ENCODE peak calls at places on chromosomes 16 and 17, in nine cellular contexts. D, U, J, X, T, G, P, V and M are unnamed samples. For H3K27me3, the result is how much of the 10 kb centered on the place peaks cover.

GRCh38 chr17:49964539-49965521 is 4.2 kb upstream of the DLX4 start:
- DNase-seq in X (no peak), T (no peak), V (no peak), G (no peak), P (no peak), U (no peak), D (no peak), J (peak), M (no peak)

GRCh38 chr16:60367739-60368138 is 1633.6 kb upstream of the GOT2 start:
- DNase-seq in X (no peak), U (no peak), G (no peak), P (no peak), T (no peak), V (no peak), J (no peak), D (no peak), M (no peak)

GRCh38 chr17:77106874-77107358 is 33.9 kb upstream of the SEC14L1 start:
- DNase-seq in X (no peak), P (no peak), J (peak), V (no peak), D (no peak), G (no peak), T (no peak), U (no peak), M (no peak)

GRCh38 chr16:55471448-55472097 is 7.4 kb upstream of the MMP2 start:
- DNase-seq in V (no peak), P (no peak), T (peak), J (no peak), D (no peak), G (no peak), U (no peak), X (no peak), M (no peak)

GRCh38 chr17:968812-969766 is 10.5 kb downstream of the NXN start:
- DNase-seq in J (no peak), V (no peak), D (no peak), P (no peak), U (no peak), T (no peak), G (no peak), X (no peak), M (no peak)

GRCh38 chr17:29148790-29149430 is 31.3 kb downstream of the MYO18A start:
- DNase-seq in U (peak), G (peak), X (peak), J (peak), D (peak), P (peak), T (peak), V (peak), M (peak)

GRCh38 chr17:74749262-74750038 is 1.0 kb downstream of the NHERF1 start:
- DNase-seq in P (peak), V (no peak), U (no peak), G (peak), J (peak), T (no peak), D (no peak), X (no peak), M (no peak)

GRCh38 chr16:46650224-46650623 is 29.0 kb upstream of the SHCBP1 start:
- DNase-seq in J (no peak), X (peak), V (no peak), T (peak), U (no peak), P (no peak), G (no peak), D (no peak), M (no peak)

GRCh38 chr16:73025506-73026131 is 22.3 kb downstream of the ZFHX3 start:
- DNase-seq in P (no peak), D (no peak), T (no peak), U (no peak), G (peak), V (no peak), X (no peak), J (no peak), M (no peak)

GRCh38 chr17:44539664-44540063 is 17.6 kb upstream of the FZD2 start:
- DNase-seq in T (no peak), U (no peak), D (no peak), J (peak), X (no peak), V (no peak), P (no peak), G (no peak), M (no peak)

GRCh38 chr16:5506021-5506420 is 408.4 kb upstream of the EEF2KMT start:
- DNase-seq in G (no peak), U (no peak), X (no peak), T (no peak), P (no peak), J (no peak), V (no peak), D (no peak), M (no peak)

GRCh38 chr17:35286120-35286781 is 43.4 kb downstream of the SLFN5 start:
- DNase-seq in G (no peak), V (no peak), D (no peak), T (peak), J (no peak), X (no peak), U (no peak), P (no peak), M (no peak)

GRCh38 chr17:63692195-63692816 is 7.6 kb downstream of the LIMD2 start:
- DNase-seq in D (no peak), P (no peak), X (no peak), U (peak), G (no peak), V (no peak), J (no peak), T (no peak), M (no peak)

GRCh38 chr16:79267781-79268180 is 332.8 kb downstream of the MAF start:
- DNase-seq in T (no peak), G (no peak), P (no peak), D (no peak), U (no peak), V (no peak), X (no peak), J (no peak), M (no peak)

GRCh38 chr16:28140788-28141618 is 70.8 kb downstream of the XPO6 start:
- DNase-seq in U (no peak), P (no peak), D (no peak), V (no peak), J (no peak), T (no peak), G (peak), X (peak), M (no peak)

GRCh38 chr16:29653436-29653835 is 9.6 kb upstream of the SPN start:
- DNase-seq in V (no peak), G (peak), U (no peak), T (no peak), X (no peak), P (no peak), D (no peak), J (no peak), M (no peak)

GRCh38 chr17:29237476-29238132 is 9.1 kb upstream of the CRYBA1 start:
- DNase-seq in D (no peak), T (peak), G (no peak), J (no peak), P (no peak), U (no peak), X (no peak), V (no peak), M (no peak)

GRCh38 chr17:53472586-53472985 is 350.1 kb upstream of the KIF2B start:
- DNase-seq in U (no peak), T (no peak), G (no peak), V (no peak), J (no peak), P (no peak), D (no peak), X (no peak), M (no peak)

GRCh38 chr16:7772722-7773121 is 440.1 kb downstream of the RBFOX1 start:
- DNase-seq in G (no peak), U (peak), D (no peak), J (no peak), P (no peak), T (no peak), X (no peak), V (no peak), M (no peak)

GRCh38 chr17:76700627-76701470 is 9.9 kb downstream of the MXRA7 start:
- DNase-seq in J (peak), D (peak), G (peak), T (peak), X (peak), P (no peak), U (peak), V (peak), M (peak)

GRCh38 chr17:30476726-30477082 is 504 bp upstream of the GOSR1 start:
- DNase-seq in X (no peak), V (no peak), U (no peak), D (no peak), T (peak), P (no peak), G (no peak), J (peak), M (no peak)

GRCh38 chr16:2090819-2091721 is 43.3 kb downstream of the TSC2 start:
- DNase-seq in J (peak), T (no peak), P (peak), U (no peak), G (peak), D (peak), V (no peak), X (peak), M (peak)

GRCh38 chr16:87917503-87917902 is 18.8 kb downstream of the CA5A start:
- DNase-seq in J (no peak), T (no peak), G (no peak), V (no peak), D (no peak), X (no peak), U (no peak), P (no peak), M (no peak)

GRCh38 chr17:66983414-66984021 is 19.0 kb downstream of the CACNG4 start:
- DNase-seq in J (no peak), P (no peak), T (no peak), U (no peak), X (no peak), D (no peak), G (no peak), V (no peak), M (no peak)

GRCh38 chr16:4487955-4488481 is 11.8 kb downstream of the HMOX2 start:
- DNase-seq in U (no peak), T (peak), D (no peak), J (no peak), V (no peak), X (no peak), G (no peak), P (no peak), M (no peak)

GRCh38 chr17:4759776-4760236 is 11.9 kb upstream of the TM4SF5 start:
- DNase-seq in T (no peak), D (no peak), U (no peak), V (no peak), G (peak), J (no peak), P (no peak), X (no peak), M (no peak)

GRCh38 chr17:28204751-28205150 is 114.2 kb upstream of the TMEM97 start:
- DNase-seq in X (no peak), V (no peak), U (no peak), T (peak), D (no peak), P (no peak), G (no peak), J (no peak), M (no peak)

GRCh38 chr17:43702636-43703035 is 40.9 kb upstream of the MEOX1 start:
- DNase-seq in G (no peak), J (no peak), X (no peak), V (no peak), D (no peak), T (no peak), U (peak), P (no peak), M (no peak)

GRCh38 chr16:82059983-82060421 is 24.9 kb downstream of the HSD17B2 start:
- DNase-seq in X (no peak), T (no peak), J (no peak), V (no peak), P (no peak), D (no peak), U (no peak), G (no peak), M (no peak)

GRCh38 chr17:57284984-57285646 is 28.8 kb downstream of the MSI2 start:
- DNase-seq in J (peak), X (no peak), D (peak), G (peak), U (no peak), T (no peak), V (no peak), P (no peak), M (no peak)

GRCh38 chr16:72428611-72429376 is 256.8 kb upstream of the PMFBP1 start:
- DNase-seq in D (no peak), T (no peak), J (no peak), U (no peak), P (no peak), G (no peak), X (no peak), V (no peak), M (no peak)

GRCh38 chr16:11234884-11235702 is 20.9 kb downstream of the SOCS1 start:
- DNase-seq in D (no peak), J (no peak), G (no peak), V (no peak), P (no peak), U (no peak), X (no peak), T (peak), M (no peak)

GRCh38 chr17:29131814-29132682 is 48.1 kb downstream of the MYO18A start:
- DNase-seq in V (no peak), U (no peak), P (no peak), G (no peak), D (no peak), X (no peak), T (peak), J (no peak), M (no peak)

DNA sequence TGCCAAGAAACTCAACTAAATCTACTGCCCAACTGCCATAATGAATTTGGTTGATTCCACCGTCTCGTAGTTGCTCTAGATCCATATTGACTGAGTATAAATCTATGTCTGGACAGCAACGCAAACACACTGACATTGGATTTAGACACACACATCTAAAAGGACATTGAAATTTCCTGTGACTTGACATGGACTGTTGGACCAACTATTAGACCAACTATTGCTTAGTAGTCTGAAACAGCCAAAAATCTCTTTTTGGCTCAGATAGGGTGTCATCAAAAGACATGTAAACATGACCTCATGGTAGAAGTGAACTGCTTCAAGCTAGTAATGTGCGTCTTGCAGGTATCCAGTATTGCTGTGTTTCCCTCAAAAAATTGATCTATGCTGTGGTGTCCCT is 31.3 kb downstream of the KIAA0513 start:
- DNase-seq in X (no peak), T (no peak), J (no peak), D (no peak), U (no peak), P (no peak), G (no peak), V (no peak), M (no peak)
- H3K27me3 ChIP-seq in X (under half), T (under half), J (under half), D (under half), U (under half), P (under half), G (under half), V (under half), M (under half)

GRCh38 chr17:37382056-37382455 is 6.3 kb downstream of the C17orf78 start:
- DNase-seq in J (no peak), T (no peak), P (no peak), D (no peak), U (no peak), X (no peak), V (no peak), G (no peak), M (no peak)

GRCh38 chr17:37385439-37385990 is 9.7 kb downstream of the C17orf78 start:
- DNase-seq in G (no peak), T (no peak), U (no peak), D (no peak), J (no peak), X (no peak), V (no peak), P (no peak), M (no peak)

GRCh38 chr17:37386462-37386861 is 10.7 kb downstream of the C17orf78 start:
- DNase-seq in J (no peak), D (no peak), X (no peak), T (no peak), U (no peak), P (no peak), G (no peak), V (no peak), M (no peak)

GRCh38 chr17:37388266-37388665 is 12.5 kb downstream of the C17orf78 start:
- DNase-seq in G (no peak), P (no peak), U (no peak), J (no peak), V (no peak), T (peak), D (no peak), X (no peak), M (no peak)

GRCh38 chr17:37384560-37385160 is 8.9 kb downstream of the C17orf78 start:
- DNase-seq in U (no peak), X (no peak), V (no peak), P (no peak), T (no peak), J (no peak), D (no peak), G (no peak), M (no peak)
- H3K4me3 ChIP-seq in U (no peak), X (no peak), V (no peak), P (no peak), T (no peak), J (no peak), D (no peak), G (no peak), M (no peak)

GRCh38 chr16:31008154-31008950 is 2.1 kb downstream of the STX1B start:
- DNase-seq in X (no peak), D (no peak), P (no peak), G (no peak), J (no peak), U (no peak), V (no peak), T (peak), M (no peak)

GRCh38 chr16:31009120-31009519 is 1.3 kb downstream of the STX1B start:
- DNase-seq in U (no peak), T (no peak), P (no peak), G (no peak), D (no peak), X (no peak), V (no peak), J (no peak), M (no peak)

GRCh38 chr16:31010539-31010938 is at the start of gene STX1B:
- DNase-seq in V (no peak), T (no peak), G (peak), P (no peak), X (no peak), U (peak), D (no peak), J (peak), M (no peak)

GRCh38 chr16:31010943-31011342 is 505 bp upstream of the STX1B start:
- DNase-seq in U (no peak), D (no peak), J (no peak), G (no peak), X (no peak), V (no peak), T (no peak), P (no peak), M (no peak)

GRCh38 chr16:31009894-31010293 is 544 bp downstream of the STX1B start:
- DNase-seq in D (no peak), U (no peak), X (no peak), V (no peak), P (no peak), G (no peak), J (peak), T (no peak), M (no peak)
- TF ChIP-seq CTCF in D (no peak), U (peak), X (no peak), V (no peak), P (no peak), G (no peak), J (peak), T (no peak), M (no peak)

GRCh38 chr17:61397086-61397842 is 2.4 kb upstream of the TBX2 start:
- DNase-seq in U (peak), V (no peak), G (no peak), D (no peak), P (no peak), X (no peak), T (peak), J (peak), M (no peak)

GRCh38 chr17:61394630-61395408 is 4.8 kb upstream of the TBX2 start:
- DNase-seq in U (no peak), P (no peak), D (no peak), V (no peak), X (no peak), G (no peak), T (peak), J (no peak), M (no peak)

GRCh38 chr17:61395409-61395982 is 4.1 kb upstream of the TBX2 start:
- DNase-seq in X (no peak), D (no peak), J (peak), T (no peak), P (no peak), V (no peak), U (no peak), G (no peak), M (no peak)

GRCh38 chr17:61395983-61396585 is 3.6 kb upstream of the TBX2 start:
- DNase-seq in D (no peak), X (peak), T (peak), J (peak), U (no peak), G (no peak), V (no peak), P (no peak), M (no peak)

GRCh38 chr17:61396586-61397085 is 3.0 kb upstream of the TBX2 start:
- DNase-seq in G (no peak), T (peak), D (no peak), P (no peak), J (no peak), V (no peak), U (no peak), X (no peak), M (no peak)
- H3K27me3 ChIP-seq in G (half or more), T (under half), D (under half), P (half or more), J (half or more), V (under half), U (under half), X (half or more), M (half or more)

GRCh38 chr17:82846061-82846691 is 6.4 kb upstream of the ZNF750 start:
- DNase-seq in T (no peak), X (no peak), P (no peak), V (no peak), G (no peak), U (no peak), D (peak), J (no peak), M (no peak)
- H3K4me3 ChIP-seq in T (no peak), X (peak), P (no peak), V (peak), G (no peak), U (no peak), D (no peak), J (no peak), M (peak)

GRCh38 chr17:64706224-64707076 is 44.3 kb upstream of the SMURF2 start:
- DNase-seq in V (no peak), T (no peak), J (no peak), D (no peak), X (no peak), P (peak), U (no peak), G (peak), M (no peak)
- TF ChIP-seq CTCF in V (no peak), T (no peak), J (no peak), D (no peak), X (no peak), P (no peak), U (no peak), G (no peak), M (no peak)

DNA sequence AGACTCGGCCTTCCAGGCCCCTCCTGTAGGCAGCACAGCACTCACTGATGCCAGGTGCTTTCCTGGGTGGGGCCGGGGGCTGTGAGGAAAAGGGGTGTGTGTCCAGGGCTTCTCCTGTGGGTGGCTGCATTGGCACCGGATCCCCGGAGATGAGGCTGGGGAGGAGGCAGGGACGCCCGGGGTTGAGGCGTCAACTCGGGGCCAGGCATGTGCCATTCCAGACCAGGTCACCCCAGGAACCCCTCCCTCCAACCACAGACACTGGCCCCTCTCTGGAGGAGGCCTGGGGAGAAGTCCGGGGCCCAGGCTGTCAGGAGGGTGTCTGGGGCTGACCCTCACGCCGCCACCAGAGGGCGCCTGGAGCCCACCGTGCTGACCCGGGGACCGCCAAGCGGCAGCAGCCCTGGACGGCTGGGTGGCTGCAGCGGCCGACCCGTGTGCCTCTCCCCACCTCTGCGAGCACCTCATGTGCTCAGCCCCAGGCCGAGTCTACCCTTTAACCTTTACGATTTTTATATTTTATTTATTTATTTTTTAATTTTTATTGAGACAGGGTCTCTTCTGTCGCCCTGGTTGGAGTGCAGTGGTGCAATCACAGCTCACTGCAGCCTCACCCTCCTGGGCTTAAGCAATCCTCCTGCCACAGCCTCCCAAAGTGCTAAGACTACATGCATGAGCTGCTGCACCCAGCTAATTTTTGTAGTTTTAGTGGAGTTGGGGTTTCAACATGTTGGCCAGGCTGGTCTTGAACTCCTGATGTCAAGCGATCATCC is 3.2 kb upstream of the METRN start:
- DNase-seq in T (peak), G (peak), X (peak), P (peak), V (no peak), U (peak), D (peak), J (peak), M (peak)
- H3K27me3 ChIP-seq in T (under half), G (under half), X (under half), P (under half), V (under half), U (under half), D (under half), J (half or more), M (under half)